ENCODE peak calls at places on chromosomes 16 and 17, in four cellular contexts. K, D, C and N are unnamed samples.

GRCh38 chr16:61926766-61927165 is 109.5 kb downstream of the CDH8 start:
- DNase-seq in K (peak), D (no peak), C (no peak), N (no peak)

GRCh38 chr16:66359012-66359411 is 7.5 kb upstream of the CDH5 start:
- DNase-seq in K (no peak), D (no peak), C (no peak), N (peak)

GRCh38 chr17:57107498-57108101 is 22.6 kb downstream of the AKAP1 start:
- DNase-seq in K (peak), D (no peak), C (peak), N (no peak)

GRCh38 chr16:19446300-19446846 is 28.7 kb downstream of the TMC5 start:
- DNase-seq in K (no peak), D (no peak), C (no peak), N (no peak)

GRCh38 chr16:50260206-50261159 is 5.9 kb upstream of the ADCY7 start:
- DNase-seq in K (no peak), D (no peak), C (no peak), N (no peak)

GRCh38 chr16:89375021-89375420 is 115.3 kb downstream of the ANKRD11 start:
- DNase-seq in K (no peak), D (no peak), C (no peak), N (no peak)

GRCh38 chr17:78988152-78988551 is 8.4 kb upstream of the LGALS3BP start:
- DNase-seq in K (no peak), D (no peak), C (no peak), N (no peak)

GRCh38 chr16:35258381-35258780 is 1799.0 kb downstream of the TP53TG3F start:
- DNase-seq in K (no peak), D (no peak), C (no peak), N (no peak)

GRCh38 chr17:54948380-54948779 is 20.1 kb downstream of the COX11 start:
- DNase-seq in K (peak), D (no peak), C (no peak), N (peak)

GRCh38 chr16:58020628-58021521 is 4.7 kb upstream of the MMP15 start:
- DNase-seq in K (peak), D (no peak), C (peak), N (peak)

GRCh38 chr16:56382901-56383355 is 42.4 kb downstream of the AMFR start:
- DNase-seq in K (peak), D (no peak), C (no peak), N (peak)

GRCh38 chr16:15811778-15812750 is 44.8 kb downstream of the MYH11 start:
- DNase-seq in K (no peak), D (no peak), C (no peak), N (no peak)

GRCh38 chr17:48093341-48094045 is 7.8 kb downstream of the CBX1 start:
- DNase-seq in K (no peak), D (no peak), C (no peak), N (no peak)

DNA sequence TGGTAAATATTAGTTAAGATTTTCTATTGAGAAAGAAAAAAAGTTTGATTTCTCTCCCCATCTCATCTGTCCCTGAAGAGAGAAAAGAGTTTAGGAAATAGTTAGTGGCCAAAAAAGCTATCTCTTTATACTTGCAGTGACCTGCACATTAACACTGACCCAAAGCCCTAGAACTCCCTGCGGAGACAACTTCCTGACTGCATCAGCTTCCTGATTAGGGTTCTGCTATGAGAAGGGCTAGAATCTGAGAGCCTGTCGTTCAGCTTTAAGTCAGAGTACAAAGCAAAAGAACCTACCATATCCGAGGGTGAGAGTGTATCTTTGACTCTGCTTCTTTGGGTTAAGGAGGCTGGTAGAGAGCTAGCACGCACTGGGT is 24.7 kb downstream of the LIMD2 start:
- DNase-seq in K (no peak), D (no peak), C (no peak), N (no peak)
- TF ChIP-seq CHD2 in K (no peak), D (no peak), C (no peak), N (no peak)

GRCh38 chr16:17325744-17326143 is 145.0 kb downstream of the XYLT1 start:
- DNase-seq in K (no peak), D (no peak), C (no peak), N (no peak)
- TF ChIP-seq CHD4 in K (no peak), D (no peak), C (no peak), N (no peak)

DNA sequence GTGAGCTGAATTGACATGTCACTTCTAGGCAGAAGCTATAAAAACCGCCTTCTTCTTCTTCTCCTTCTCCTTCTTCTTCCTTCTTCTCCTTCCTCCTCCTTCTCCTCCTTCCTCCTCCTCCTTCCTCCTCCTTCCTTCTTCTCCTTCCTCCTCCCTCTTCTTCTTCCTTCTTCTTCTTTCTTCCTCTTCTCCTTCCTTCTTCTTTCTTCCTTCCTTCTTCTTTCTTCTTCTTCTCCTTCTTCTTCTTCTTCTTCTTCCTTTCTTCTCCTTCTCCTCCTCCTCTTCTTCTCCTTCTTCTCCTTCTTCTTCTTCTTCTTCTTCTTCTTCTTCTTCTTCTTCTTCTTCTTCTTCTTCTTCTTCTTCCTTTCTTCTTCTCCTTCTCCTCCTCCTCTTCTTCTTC is 4.8 kb upstream of the FBXL19 start:
- DNase-seq in K (no peak), D (no peak), C (no peak), N (no peak)
- TF ChIP-seq RAD21 in K (no peak), D (no peak), C (no peak), N (no peak)

DNA sequence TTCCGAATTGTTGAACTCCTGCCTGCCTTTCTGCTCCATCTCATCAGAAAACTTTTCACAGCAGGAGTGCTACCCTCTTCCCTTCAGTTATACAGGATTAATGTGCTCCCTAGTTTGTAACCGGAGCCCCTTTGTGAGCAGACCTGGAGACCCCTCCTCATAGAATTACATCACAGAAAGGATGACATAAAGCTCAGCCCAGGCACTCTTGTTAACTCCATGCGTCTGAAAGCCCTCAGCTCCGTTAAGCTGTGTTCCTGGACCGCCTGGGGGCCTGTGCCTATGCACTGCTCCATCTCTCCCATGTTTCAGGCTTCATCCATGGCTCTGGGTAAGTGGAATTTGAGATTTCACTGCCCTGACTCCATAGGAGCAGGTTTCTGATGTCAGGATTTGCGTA is 7.6 kb downstream of the WSCD1 start:
- DNase-seq in K (no peak), D (no peak), C (no peak), N (no peak)
- TF ChIP-seq CHD2 in K (no peak), D (no peak), C (no peak), N (no peak)

GRCh38 chr16:86579268-86580062 is 1.1 kb downstream of the FOXL1 start:
- DNase-seq in K (no peak), D (no peak), C (no peak), N (no peak)
- TF ChIP-seq CHD4 in K (no peak), D (no peak), C (no peak), N (no peak)

GRCh38 chr17:82231562-82232321 is 2.9 kb downstream of the SLC16A3 start:
- DNase-seq in K (peak), D (no peak), C (peak), N (peak)

GRCh38 chr17:82229686-82230626 is 1.1 kb downstream of the SLC16A3 start:
- DNase-seq in K (peak), D (no peak), C (no peak), N (peak)

GRCh38 chr17:82232322-82232785 is 3.5 kb downstream of the SLC16A3 start:
- DNase-seq in K (no peak), D (no peak), C (no peak), N (no peak)

GRCh38 chr17:82231312-82231561 is 2.4 kb downstream of the SLC16A3 start:
- DNase-seq in K (no peak), D (no peak), C (no peak), N (no peak)

DNA sequence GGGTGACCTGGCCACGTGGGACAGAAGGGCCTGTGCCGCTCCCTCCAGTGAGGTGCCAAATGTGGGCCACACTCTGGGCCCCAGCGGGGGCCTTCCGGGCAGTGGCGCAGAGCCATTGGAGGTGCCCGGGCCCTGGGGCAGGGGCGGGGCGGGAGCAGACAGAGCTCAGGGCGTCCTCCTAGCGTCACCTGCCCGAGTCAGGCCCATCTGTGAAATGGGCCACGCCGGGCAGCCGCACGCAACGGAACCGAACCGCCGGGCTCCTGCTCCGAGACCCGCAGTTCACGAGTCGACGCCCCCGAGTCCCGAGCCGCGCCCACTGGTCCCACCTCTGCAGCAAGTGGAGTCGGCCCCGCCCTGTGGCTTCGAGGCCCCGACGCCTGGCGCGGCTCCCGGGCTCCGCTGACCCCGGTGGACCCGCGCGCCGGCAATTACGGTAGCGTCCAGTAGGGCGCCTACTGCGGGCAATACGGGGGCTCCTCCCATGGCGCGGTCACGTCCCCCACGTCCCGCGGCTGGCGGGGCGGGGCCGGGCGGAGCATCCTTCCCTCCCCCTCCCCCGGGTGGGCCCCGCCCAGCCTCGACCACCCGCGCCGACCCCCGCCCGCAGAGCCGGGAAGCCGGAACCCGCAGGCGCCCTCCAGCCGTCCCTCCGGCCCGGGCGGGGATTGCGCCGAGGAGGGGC is 1.9 kb downstream of the SLC16A3 start:
- DNase-seq in K (peak), D (no peak), C (peak), N (peak)
- TF ChIP-seq RAD21 in K (peak), D (no peak), C (no peak), N (no peak)

GRCh38 chr17:50721194-50722010 is 2.0 kb downstream of the LUC7L3 start:
- DNase-seq in K (no peak), D (no peak), C (no peak), N (no peak)
- TF ChIP-seq CHD2 in K (no peak), D (no peak), C (no peak), N (no peak)

DNA sequence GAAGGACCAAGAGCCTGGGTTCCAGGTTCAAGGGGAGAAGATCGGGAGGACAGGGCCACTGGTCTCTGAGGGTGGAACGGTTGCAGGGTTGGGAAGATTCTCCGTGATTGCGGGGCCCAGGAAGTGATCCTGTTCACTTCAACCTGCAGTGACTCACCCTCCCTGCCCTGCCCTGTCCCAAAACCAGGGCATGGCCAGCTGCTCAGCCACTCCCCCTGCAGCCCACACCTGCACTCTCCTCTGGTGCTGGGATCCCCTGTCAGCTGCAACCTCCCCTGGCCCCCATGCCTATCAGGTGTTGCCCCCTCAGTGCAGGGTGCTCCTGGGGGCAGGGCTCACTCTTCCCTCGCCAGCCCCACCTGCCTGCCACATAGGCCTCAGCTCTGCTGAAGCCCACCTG is 1.1 kb downstream of the RUNDC3A start:
- DNase-seq in K (no peak), D (no peak), C (no peak), N (no peak)
- TF ChIP-seq CHD4 in K (no peak), D (no peak), C (no peak), N (no peak)

GRCh38 chr16:73057369-73058210 is 9.7 kb upstream of the ZFHX3 start:
- DNase-seq in K (no peak), D (no peak), C (peak), N (no peak)
- TF ChIP-seq RAD21 in K (peak), D (no peak), C (no peak), N (no peak)

DNA sequence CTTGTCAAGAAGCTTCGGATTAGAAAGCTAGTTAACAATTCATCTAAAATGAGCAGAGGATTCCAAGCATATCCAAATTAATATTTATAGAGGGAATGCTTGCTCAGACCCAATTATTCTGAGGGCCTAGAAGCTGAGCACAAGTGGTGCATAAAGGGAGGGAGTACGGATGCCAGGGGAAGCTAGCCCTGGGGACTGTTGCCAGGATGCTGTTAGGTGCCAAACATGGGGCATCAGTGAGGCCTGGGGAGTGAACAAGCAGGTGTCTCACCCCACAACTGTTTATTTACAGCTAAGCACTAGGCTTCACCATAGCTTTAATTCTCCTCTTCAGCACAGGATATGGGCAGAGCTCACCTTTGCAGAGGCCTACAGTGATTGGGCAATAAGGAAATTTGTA is 684.1 kb upstream of the C16orf82 start:
- DNase-seq in K (no peak), D (no peak), C (no peak), N (no peak)
- TF ChIP-seq CHD2 in K (no peak), D (no peak), C (no peak), N (no peak)